ENCODE peak calls at places on chromosomes 7 and 10, in seven cellular contexts. L is SK-N-SH, C is HCT116, R is K562, A is H1, B is HepG2, Z is GM12878. I is an unnamed sample.

GRCh38 chr10:18866852-18867251 is 181.7 kb upstream of the MALRD1 start:
- DNase-seq in L (no peak), C (no peak), B (no peak), Z (no peak), A (no peak), R (no peak), I (no peak)

GRCh38 chr7:129279757-129280156 is 54.9 kb downstream of the AHCYL2 start:
- DNase-seq in L (no peak), Z (no peak), A (no peak), C (no peak), R (no peak), B (no peak), I (no peak)

GRCh38 chr7:151940048-151940845 is 16.0 kb upstream of the GALNTL5 start:
- DNase-seq in A (no peak), R (no peak), Z (no peak), L (peak), C (no peak), B (no peak), I (peak)

GRCh38 chr10:35011771-35012191 is 78.4 kb downstream of the CUL2 start:
- DNase-seq in R (no peak), L (no peak), C (no peak), Z (no peak), A (no peak), B (no peak), I (no peak)

GRCh38 chr7:105015631-105015965 is 1.6 kb downstream of the KMT2E start:
- DNase-seq in Z (no peak), C (no peak), B (no peak), L (peak), R (peak), A (no peak), I (no peak)

GRCh38 chr10:94129393-94130130 is 135.8 kb downstream of the PLCE1 start:
- DNase-seq in A (no peak), L (no peak), C (no peak), B (no peak), R (no peak), Z (no peak), I (no peak)

GRCh38 chr7:26633557-26633956 is 230.8 kb downstream of the SKAP2 start:
- DNase-seq in C (no peak), R (no peak), Z (no peak), B (no peak), L (no peak), A (no peak), I (no peak)

GRCh38 chr10:81018898-81019890 is 481.5 kb downstream of the SH2D4B start:
- DNase-seq in Z (no peak), C (peak), B (peak), A (peak), R (peak), L (peak), I (peak)

GRCh38 chr7:25897261-25897782 is 254.7 kb upstream of the NFE2L3 start:
- DNase-seq in A (no peak), C (no peak), B (no peak), R (peak), L (no peak), Z (no peak), I (no peak)

GRCh38 chr7:138665669-138666140 is 35.5 kb downstream of the SVOPL start:
- DNase-seq in A (no peak), C (no peak), R (no peak), Z (no peak), L (no peak), B (peak), I (no peak)
- TF ChIP-seq JUND in A (no peak), C (no peak), R (no peak), Z (no peak), L (no peak), B (no peak), I (no peak)

GRCh38 chr10:99996934-99997648 is 12.7 kb downstream of the DNMBP start:
- DNase-seq in A (no peak), C (no peak), Z (no peak), B (no peak), R (no peak), L (no peak), I (no peak)
- TF ChIP-seq JUND in A (no peak), C (no peak), Z (no peak), B (no peak), R (no peak), L (peak), I (no peak)

DNA sequence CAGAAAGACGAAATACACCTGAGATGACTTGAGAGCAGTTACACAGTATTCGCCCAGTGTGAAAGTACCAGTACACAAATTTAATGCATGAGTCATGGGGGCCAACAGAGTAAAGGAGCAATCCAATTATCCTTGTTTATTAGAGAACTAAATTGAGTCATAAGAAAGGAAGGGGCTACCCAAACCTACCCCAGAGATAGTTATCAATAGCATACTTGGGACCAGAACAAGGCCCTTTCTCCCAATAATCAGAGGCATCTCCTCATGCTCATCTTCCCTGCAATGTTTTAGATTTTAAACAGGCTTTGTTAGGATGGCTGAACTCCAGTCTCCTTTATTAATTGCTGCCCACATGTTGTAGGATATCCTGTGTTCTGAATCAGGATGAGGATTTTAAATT is 239.7 kb upstream of the LRGUK start:
- DNase-seq in A (no peak), B (no peak), C (no peak), R (no peak), Z (no peak), L (peak), I (no peak)
- TF ChIP-seq JUND in A (no peak), B (no peak), C (no peak), R (no peak), Z (no peak), L (no peak), I (no peak)

GRCh38 chr7:84528756-84529479 is 334.3 kb upstream of the SEMA3A start:
- DNase-seq in Z (no peak), A (no peak), R (no peak), B (no peak), L (no peak), C (no peak), I (no peak)

GRCh38 chr7:84529480-84530205 is 335.1 kb upstream of the SEMA3A start:
- DNase-seq in A (no peak), C (peak), Z (no peak), L (peak), B (no peak), R (no peak), I (peak)

DNA sequence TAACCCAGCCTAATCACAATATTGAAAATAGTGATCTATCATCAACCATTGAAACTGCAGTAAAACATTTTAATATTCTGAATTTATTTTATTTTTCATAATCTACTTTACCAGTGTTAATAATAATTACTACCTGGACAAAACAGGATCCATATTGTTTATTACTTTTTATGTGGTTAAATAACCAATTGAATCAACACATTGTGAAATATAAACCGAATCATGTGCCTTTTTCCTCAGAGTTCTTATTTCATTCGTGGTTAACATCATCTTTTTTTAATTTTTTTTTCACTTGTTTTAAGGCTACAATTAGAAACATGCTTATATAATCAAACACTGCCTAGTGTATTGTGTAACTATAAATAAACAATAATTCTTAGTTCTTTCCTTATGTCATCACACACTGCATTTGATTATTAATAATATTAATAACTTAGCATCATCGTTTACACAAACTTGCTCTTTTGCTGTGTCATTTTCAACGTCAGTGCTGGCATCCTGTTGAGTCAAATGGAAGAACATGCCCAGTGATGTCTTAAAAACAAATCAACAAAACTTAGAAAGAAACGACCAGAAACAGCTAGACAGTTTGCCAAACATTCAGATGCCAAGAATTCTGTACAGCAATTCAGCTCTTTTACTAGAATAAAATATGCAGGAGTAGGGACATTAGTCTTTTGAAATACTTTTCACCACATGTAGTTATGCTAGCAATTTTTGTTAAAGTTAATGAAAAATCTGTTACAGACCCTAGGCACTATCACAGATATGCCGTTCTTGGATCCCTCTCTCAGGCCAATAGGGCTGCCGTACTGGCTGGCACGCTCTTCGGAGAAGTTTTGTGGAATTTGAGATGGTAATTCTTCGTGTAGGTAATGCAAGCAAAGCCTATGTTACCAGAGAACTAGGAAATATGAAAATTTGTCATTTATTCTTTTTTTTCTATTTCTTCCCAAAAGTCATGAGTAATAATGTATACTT is 330.4 kb upstream of the SEMA3A start:
- DNase-seq in A (no peak), B (no peak), L (no peak), C (no peak), Z (no peak), R (no peak), I (no peak)
- TF ChIP-seq JUND in A (no peak), B (no peak), L (no peak), C (no peak), Z (no peak), R (no peak), I (no peak)

GRCh38 chr7:38506004-38506403 is 125.2 kb downstream of the AMPH start:
- DNase-seq in A (no peak), B (no peak), C (no peak), Z (no peak), R (no peak), L (no peak), I (no peak)
- TF ChIP-seq JUND in A (no peak), B (no peak), C (no peak), Z (no peak), R (no peak), L (no peak), I (no peak)

GRCh38 chr7:29748286-29749099 is 57.8 kb upstream of the WIPF3 start:
- DNase-seq in B (peak), C (peak), L (peak), A (no peak), Z (no peak), R (no peak), I (peak)
- TF ChIP-seq JUND in B (no peak), C (no peak), L (no peak), A (no peak), Z (no peak), R (no peak), I (no peak)

GRCh38 chr7:117019786-117020604 is 66.7 kb downstream of the ST7 start:
- DNase-seq in Z (no peak), R (peak), B (no peak), A (no peak), L (peak), C (peak), I (no peak)
- TF ChIP-seq JUND in Z (no peak), R (peak), B (no peak), A (no peak), L (no peak), C (no peak), I (no peak)